ENCODE peak calls at places on chromosomes 2 and 18, in four cellular contexts. G, A, U and V are unnamed samples.

GRCh38 chr2:67463810-67464209 is 66.7 kb downstream of the ETAA1 start:
- DNase-seq in U (no peak), G (no peak), A (no peak), V (no peak)

GRCh38 chr18:13464432-13465125 is 246.0 kb downstream of the LDLRAD4 start:
- DNase-seq in U (no peak), A (no peak), G (peak), V (peak)

GRCh38 chr2:240430595-240430994 is 4.9 kb upstream of the GPC1 start:
- DNase-seq in A (peak), G (no peak), U (no peak), V (no peak)

GRCh38 chr2:159139216-159139933 is 147.1 kb downstream of the WDSUB1 start:
- DNase-seq in A (no peak), U (no peak), G (no peak), V (no peak)

GRCh38 chr18:21167641-21168372 is 56.2 kb upstream of the ROCK1 start:
- DNase-seq in G (no peak), A (no peak), U (no peak), V (no peak)

GRCh38 chr18:48490641-48491040 is 48.2 kb upstream of the CTIF start:
- DNase-seq in G (no peak), A (no peak), U (no peak), V (no peak)

GRCh38 chr2:113175736-113176695 is 2.2 kb downstream of the PSD4 start:
- DNase-seq in U (no peak), G (peak), A (no peak), V (no peak)

GRCh38 chr2:235651643-235652042 is 157.8 kb downstream of the AGAP1 start:
- DNase-seq in U (no peak), A (no peak), G (no peak), V (no peak)

GRCh38 chr2:71348302-71348701 is 16.7 kb downstream of the ZNF638 start:
- DNase-seq in U (peak), G (no peak), A (no peak), V (no peak)

GRCh38 chr2:239318091-239318725 is 82.6 kb downstream of the HDAC4 start:
- DNase-seq in A (peak), U (no peak), G (no peak), V (no peak)